ENCODE peak calls at places on chromosomes 7 and 10, in eight cellular contexts. One of them, this sample, is unnamed.

GRCh38 chr10:36351159-36351558 is 709.1 kb upstream of the FZD8 start:
- DNase-seq in heart left ventricle: no peak
- DNase-seq in KBM-7: no peak
- DNase-seq in activated naive CD8-positive, alpha-beta T cell treated with anti-CD3 and anti-CD28 coated beads, Interleukin-2, amount 10 ng/mL, durations not matched to agents 7 days and 5 days: no peak
- DNase-seq in DMS79: no peak
- DNase-seq in hippocampal formation: no peak
- DNase-seq in A172: no peak
- DNase-seq in mesenchymal stem cell: no peak
- DNase-seq in this sample: no peak

GRCh38 chr10:5932345-5932744 is 42.3 kb downstream of the FBH1 start:
- DNase-seq in activated naive CD8-positive, alpha-beta T cell treated with anti-CD3 and anti-CD28 coated beads, Interleukin-2, amount 10 ng/mL, durations not matched to agents 7 days and 5 days: no peak
- DNase-seq in A172: no peak
- DNase-seq in mesenchymal stem cell: peak
- DNase-seq in KBM-7: no peak
- DNase-seq in DMS79: no peak
- DNase-seq in heart left ventricle: no peak
- DNase-seq in hippocampal formation: no peak
- DNase-seq in this sample: no peak

GRCh38 chr7:26658698-26659084 is 205.7 kb downstream of the SKAP2 start:
- DNase-seq in heart left ventricle: no peak
- DNase-seq in DMS79: no peak
- DNase-seq in activated naive CD8-positive, alpha-beta T cell treated with anti-CD3 and anti-CD28 coated beads, Interleukin-2, amount 10 ng/mL, durations not matched to agents 7 days and 5 days: no peak
- DNase-seq in hippocampal formation: no peak
- DNase-seq in mesenchymal stem cell: no peak
- DNase-seq in A172: no peak
- DNase-seq in KBM-7: no peak
- DNase-seq in this sample: no peak

GRCh38 chr10:62755662-62756653 is 48.6 kb upstream of the ADO start:
- DNase-seq in KBM-7: peak
- DNase-seq in mesenchymal stem cell: no peak
- DNase-seq in DMS79: no peak
- DNase-seq in hippocampal formation: no peak
- DNase-seq in heart left ventricle: no peak
- DNase-seq in activated naive CD8-positive, alpha-beta T cell treated with anti-CD3 and anti-CD28 coated beads, Interleukin-2, amount 10 ng/mL, durations not matched to agents 7 days and 5 days: no peak
- DNase-seq in A172: no peak
- DNase-seq in this sample: no peak

GRCh38 chr10:43386549-43386948 is 15.1 kb downstream of the FXYD4 start:
- DNase-seq in activated naive CD8-positive, alpha-beta T cell treated with anti-CD3 and anti-CD28 coated beads, Interleukin-2, amount 10 ng/mL, durations not matched to agents 7 days and 5 days: no peak
- DNase-seq in hippocampal formation: no peak
- DNase-seq in DMS79: no peak
- DNase-seq in A172: no peak
- DNase-seq in mesenchymal stem cell: no peak
- DNase-seq in heart left ventricle: no peak
- DNase-seq in KBM-7: no peak
- DNase-seq in this sample: no peak

GRCh38 chr10:10477859-10478258 is 539.8 kb upstream of the CELF2 start:
- DNase-seq in heart left ventricle: no peak
- DNase-seq in mesenchymal stem cell: peak
- DNase-seq in KBM-7: no peak
- DNase-seq in activated naive CD8-positive, alpha-beta T cell treated with anti-CD3 and anti-CD28 coated beads, Interleukin-2, amount 10 ng/mL, durations not matched to agents 7 days and 5 days: no peak
- DNase-seq in hippocampal formation: no peak
- DNase-seq in A172: no peak
- DNase-seq in DMS79: no peak
- DNase-seq in this sample: no peak

GRCh38 chr10:54262726-54263125 is 538.3 kb downstream of the PCDH15 start:
- DNase-seq in heart left ventricle: no peak
- DNase-seq in mesenchymal stem cell: no peak
- DNase-seq in activated naive CD8-positive, alpha-beta T cell treated with anti-CD3 and anti-CD28 coated beads, Interleukin-2, amount 10 ng/mL, durations not matched to agents 7 days and 5 days: no peak
- DNase-seq in A172: no peak
- DNase-seq in hippocampal formation: no peak
- DNase-seq in KBM-7: no peak
- DNase-seq in DMS79: no peak
- DNase-seq in this sample: no peak

GRCh38 chr7:70266186-70266585 is 667.9 kb downstream of the AUTS2 start:
- DNase-seq in heart left ventricle: no peak
- DNase-seq in hippocampal formation: no peak
- DNase-seq in KBM-7: no peak
- DNase-seq in activated naive CD8-positive, alpha-beta T cell treated with anti-CD3 and anti-CD28 coated beads, Interleukin-2, amount 10 ng/mL, durations not matched to agents 7 days and 5 days: no peak
- DNase-seq in A172: no peak
- DNase-seq in DMS79: no peak
- DNase-seq in mesenchymal stem cell: no peak
- DNase-seq in this sample: no peak

GRCh38 chr7:116433246-116433645 is 66.3 kb upstream of the CAV2 start:
- DNase-seq in hippocampal formation: no peak
- DNase-seq in KBM-7: no peak
- DNase-seq in heart left ventricle: no peak
- DNase-seq in activated naive CD8-positive, alpha-beta T cell treated with anti-CD3 and anti-CD28 coated beads, Interleukin-2, amount 10 ng/mL, durations not matched to agents 7 days and 5 days: no peak
- DNase-seq in A172: no peak
- DNase-seq in mesenchymal stem cell: no peak
- DNase-seq in DMS79: no peak
- DNase-seq in this sample: peak

GRCh38 chr7:41445951-41446350 is 256.9 kb downstream of the INHBA start:
- DNase-seq in KBM-7: no peak
- DNase-seq in mesenchymal stem cell: no peak
- DNase-seq in DMS79: no peak
- DNase-seq in A172: no peak
- DNase-seq in activated naive CD8-positive, alpha-beta T cell treated with anti-CD3 and anti-CD28 coated beads, Interleukin-2, amount 10 ng/mL, durations not matched to agents 7 days and 5 days: no peak
- DNase-seq in heart left ventricle: no peak
- DNase-seq in hippocampal formation: peak
- DNase-seq in this sample: no peak

GRCh38 chr7:101255841-101256240 is 11.0 kb upstream of the FIS1 start:
- DNase-seq in heart left ventricle: no peak
- DNase-seq in KBM-7: no peak
- DNase-seq in A172: no peak
- DNase-seq in hippocampal formation: no peak
- DNase-seq in activated naive CD8-positive, alpha-beta T cell treated with anti-CD3 and anti-CD28 coated beads, Interleukin-2, amount 10 ng/mL, durations not matched to agents 7 days and 5 days: no peak
- DNase-seq in DMS79: no peak
- DNase-seq in mesenchymal stem cell: peak
- DNase-seq in this sample: peak

GRCh38 chr10:109762556-109762955 is 160.8 kb downstream of the XPNPEP1 start:
- DNase-seq in hippocampal formation: no peak
- DNase-seq in heart left ventricle: no peak
- DNase-seq in DMS79: no peak
- DNase-seq in KBM-7: no peak
- DNase-seq in mesenchymal stem cell: no peak
- DNase-seq in activated naive CD8-positive, alpha-beta T cell treated with anti-CD3 and anti-CD28 coated beads, Interleukin-2, amount 10 ng/mL, durations not matched to agents 7 days and 5 days: no peak
- DNase-seq in A172: no peak
- DNase-seq in this sample: no peak

GRCh38 chr10:9786576-9786975 is 1231.1 kb upstream of the CELF2 start:
- DNase-seq in A172: peak
- DNase-seq in KBM-7: no peak
- DNase-seq in heart left ventricle: no peak
- DNase-seq in activated naive CD8-positive, alpha-beta T cell treated with anti-CD3 and anti-CD28 coated beads, Interleukin-2, amount 10 ng/mL, durations not matched to agents 7 days and 5 days: no peak
- DNase-seq in mesenchymal stem cell: peak
- DNase-seq in DMS79: no peak
- DNase-seq in hippocampal formation: no peak
- DNase-seq in this sample: peak

GRCh38 chr10:47288916-47289495 is 11.0 kb upstream of the GDF10 start:
- DNase-seq in mesenchymal stem cell: no peak
- DNase-seq in KBM-7: no peak
- DNase-seq in A172: no peak
- DNase-seq in heart left ventricle: no peak
- DNase-seq in hippocampal formation: no peak
- DNase-seq in activated naive CD8-positive, alpha-beta T cell treated with anti-CD3 and anti-CD28 coated beads, Interleukin-2, amount 10 ng/mL, durations not matched to agents 7 days and 5 days: no peak
- DNase-seq in DMS79: no peak
- DNase-seq in this sample: no peak

GRCh38 chr7:147298611-147299043 is 1182.0 kb downstream of the CNTNAP2 start:
- DNase-seq in activated naive CD8-positive, alpha-beta T cell treated with anti-CD3 and anti-CD28 coated beads, Interleukin-2, amount 10 ng/mL, durations not matched to agents 7 days and 5 days: no peak
- DNase-seq in hippocampal formation: no peak
- DNase-seq in DMS79: peak
- DNase-seq in heart left ventricle: no peak
- DNase-seq in KBM-7: no peak
- DNase-seq in mesenchymal stem cell: peak
- DNase-seq in A172: peak
- DNase-seq in this sample: no peak

GRCh38 chr7:70104243-70104642 is 506.0 kb downstream of the AUTS2 start:
- DNase-seq in mesenchymal stem cell: no peak
- DNase-seq in A172: no peak
- DNase-seq in hippocampal formation: no peak
- DNase-seq in activated naive CD8-positive, alpha-beta T cell treated with anti-CD3 and anti-CD28 coated beads, Interleukin-2, amount 10 ng/mL, durations not matched to agents 7 days and 5 days: no peak
- DNase-seq in KBM-7: no peak
- DNase-seq in DMS79: no peak
- DNase-seq in heart left ventricle: no peak
- DNase-seq in this sample: no peak

GRCh38 chr10:103818110-103818509 is 37.3 kb downstream of the SH3PXD2A start:
- DNase-seq in KBM-7: no peak
- DNase-seq in hippocampal formation: no peak
- DNase-seq in A172: no peak
- DNase-seq in heart left ventricle: no peak
- DNase-seq in DMS79: no peak
- DNase-seq in mesenchymal stem cell: no peak
- DNase-seq in activated naive CD8-positive, alpha-beta T cell treated with anti-CD3 and anti-CD28 coated beads, Interleukin-2, amount 10 ng/mL, durations not matched to agents 7 days and 5 days: no peak
- DNase-seq in this sample: no peak

GRCh38 chr7:149043936-149044335 is 15.6 kb upstream of the PDIA4 start:
- DNase-seq in heart left ventricle: no peak
- DNase-seq in KBM-7: no peak
- DNase-seq in A172: no peak
- DNase-seq in activated naive CD8-positive, alpha-beta T cell treated with anti-CD3 and anti-CD28 coated beads, Interleukin-2, amount 10 ng/mL, durations not matched to agents 7 days and 5 days: no peak
- DNase-seq in hippocampal formation: no peak
- DNase-seq in mesenchymal stem cell: no peak
- DNase-seq in DMS79: no peak
- DNase-seq in this sample: no peak

GRCh38 chr10:114632869-114633715 is 25.0 kb downstream of the ABLIM1 start:
- DNase-seq in DMS79: no peak
- DNase-seq in activated naive CD8-positive, alpha-beta T cell treated with anti-CD3 and anti-CD28 coated beads, Interleukin-2, amount 10 ng/mL, durations not matched to agents 7 days and 5 days: no peak
- DNase-seq in hippocampal formation: no peak
- DNase-seq in heart left ventricle: no peak
- DNase-seq in KBM-7: no peak
- DNase-seq in mesenchymal stem cell: peak
- DNase-seq in A172: peak
- DNase-seq in this sample: peak

GRCh38 chr10:72043016-72043834 is 45.1 kb downstream of the SPOCK2 start:
- DNase-seq in DMS79: no peak
- DNase-seq in mesenchymal stem cell: no peak
- DNase-seq in A172: no peak
- DNase-seq in heart left ventricle: no peak
- DNase-seq in activated naive CD8-positive, alpha-beta T cell treated with anti-CD3 and anti-CD28 coated beads, Interleukin-2, amount 10 ng/mL, durations not matched to agents 7 days and 5 days: no peak
- DNase-seq in hippocampal formation: no peak
- DNase-seq in KBM-7: no peak
- DNase-seq in this sample: no peak

GRCh38 chr7:33190688-33191304 is 61.4 kb downstream of the BBS9 start:
- DNase-seq in A172: no peak
- DNase-seq in DMS79: no peak
- DNase-seq in hippocampal formation: no peak
- DNase-seq in KBM-7: no peak
- DNase-seq in activated naive CD8-positive, alpha-beta T cell treated with anti-CD3 and anti-CD28 coated beads, Interleukin-2, amount 10 ng/mL, durations not matched to agents 7 days and 5 days: no peak
- DNase-seq in mesenchymal stem cell: no peak
- DNase-seq in heart left ventricle: no peak
- DNase-seq in this sample: no peak

GRCh38 chr10:28087675-28088351 is 88.9 kb upstream of the ODAD2 start:
- DNase-seq in hippocampal formation: no peak
- DNase-seq in activated naive CD8-positive, alpha-beta T cell treated with anti-CD3 and anti-CD28 coated beads, Interleukin-2, amount 10 ng/mL, durations not matched to agents 7 days and 5 days: no peak
- DNase-seq in heart left ventricle: no peak
- DNase-seq in mesenchymal stem cell: peak
- DNase-seq in KBM-7: no peak
- DNase-seq in DMS79: no peak
- DNase-seq in A172: peak
- DNase-seq in this sample: peak

GRCh38 chr10:3622845-3623621 is 162.0 kb downstream of the KLF6 start:
- DNase-seq in mesenchymal stem cell: peak
- DNase-seq in activated naive CD8-positive, alpha-beta T cell treated with anti-CD3 and anti-CD28 coated beads, Interleukin-2, amount 10 ng/mL, durations not matched to agents 7 days and 5 days: no peak
- DNase-seq in DMS79: no peak
- DNase-seq in KBM-7: no peak
- DNase-seq in A172: peak
- DNase-seq in heart left ventricle: no peak
- DNase-seq in hippocampal formation: no peak
- DNase-seq in this sample: peak

GRCh38 chr10:11522821-11523245 is 88.6 kb downstream of the USP6NL start:
- DNase-seq in heart left ventricle: no peak
- DNase-seq in hippocampal formation: no peak
- DNase-seq in KBM-7: no peak
- DNase-seq in A172: no peak
- DNase-seq in mesenchymal stem cell: no peak
- DNase-seq in DMS79: no peak
- DNase-seq in activated naive CD8-positive, alpha-beta T cell treated with anti-CD3 and anti-CD28 coated beads, Interleukin-2, amount 10 ng/mL, durations not matched to agents 7 days and 5 days: no peak
- DNase-seq in this sample: no peak

GRCh38 chr7:83478601-83479000 is 170.3 kb downstream of the SEMA3E start:
- DNase-seq in activated naive CD8-positive, alpha-beta T cell treated with anti-CD3 and anti-CD28 coated beads, Interleukin-2, amount 10 ng/mL, durations not matched to agents 7 days and 5 days: no peak
- DNase-seq in DMS79: no peak
- DNase-seq in hippocampal formation: no peak
- DNase-seq in heart left ventricle: no peak
- DNase-seq in KBM-7: no peak
- DNase-seq in A172: no peak
- DNase-seq in mesenchymal stem cell: no peak
- DNase-seq in this sample: no peak

GRCh38 chr10:33571616-33572015 is 237.1 kb upstream of the NRP1 start:
- DNase-seq in DMS79: no peak
- DNase-seq in mesenchymal stem cell: no peak
- DNase-seq in heart left ventricle: no peak
- DNase-seq in hippocampal formation: no peak
- DNase-seq in KBM-7: no peak
- DNase-seq in A172: peak
- DNase-seq in activated naive CD8-positive, alpha-beta T cell treated with anti-CD3 and anti-CD28 coated beads, Interleukin-2, amount 10 ng/mL, durations not matched to agents 7 days and 5 days: no peak
- DNase-seq in this sample: peak

GRCh38 chr7:100162874-100163533 is 4.5 kb upstream of the TRAPPC14 start:
- DNase-seq in mesenchymal stem cell: no peak
- DNase-seq in KBM-7: no peak
- DNase-seq in DMS79: peak
- DNase-seq in A172: peak
- DNase-seq in hippocampal formation: no peak
- DNase-seq in heart left ventricle: no peak
- DNase-seq in activated naive CD8-positive, alpha-beta T cell treated with anti-CD3 and anti-CD28 coated beads, Interleukin-2, amount 10 ng/mL, durations not matched to agents 7 days and 5 days: no peak
- DNase-seq in this sample: peak

GRCh38 chr7:127598318-127598717 is 4.8 kb downstream of the FSCN3 start:
- DNase-seq in heart left ventricle: no peak
- DNase-seq in DMS79: no peak
- DNase-seq in hippocampal formation: no peak
- DNase-seq in activated naive CD8-positive, alpha-beta T cell treated with anti-CD3 and anti-CD28 coated beads, Interleukin-2, amount 10 ng/mL, durations not matched to agents 7 days and 5 days: no peak
- DNase-seq in mesenchymal stem cell: no peak
- DNase-seq in A172: no peak
- DNase-seq in KBM-7: no peak
- DNase-seq in this sample: peak

GRCh38 chr7:39979406-39980073 is 29.5 kb downstream of the CDK13 start:
- DNase-seq in activated naive CD8-positive, alpha-beta T cell treated with anti-CD3 and anti-CD28 coated beads, Interleukin-2, amount 10 ng/mL, durations not matched to agents 7 days and 5 days: no peak
- DNase-seq in DMS79: no peak
- DNase-seq in KBM-7: no peak
- DNase-seq in A172: no peak
- DNase-seq in mesenchymal stem cell: no peak
- DNase-seq in hippocampal formation: no peak
- DNase-seq in heart left ventricle: no peak
- DNase-seq in this sample: no peak

GRCh38 chr10:132429281-132430230 is 32.6 kb downstream of the PWWP2B start:
- DNase-seq in mesenchymal stem cell: no peak
- DNase-seq in DMS79: peak
- DNase-seq in KBM-7: no peak
- DNase-seq in A172: no peak
- DNase-seq in activated naive CD8-positive, alpha-beta T cell treated with anti-CD3 and anti-CD28 coated beads, Interleukin-2, amount 10 ng/mL, durations not matched to agents 7 days and 5 days: no peak
- DNase-seq in heart left ventricle: peak
- DNase-seq in hippocampal formation: no peak
- DNase-seq in this sample: no peak

GRCh38 chr7:2640858-2641257 is 9.1 kb downstream of the TTYH3 start:
- DNase-seq in hippocampal formation: no peak
- DNase-seq in A172: peak
- DNase-seq in activated naive CD8-positive, alpha-beta T cell treated with anti-CD3 and anti-CD28 coated beads, Interleukin-2, amount 10 ng/mL, durations not matched to agents 7 days and 5 days: no peak
- DNase-seq in mesenchymal stem cell: no peak
- DNase-seq in DMS79: no peak
- DNase-seq in heart left ventricle: peak
- DNase-seq in KBM-7: no peak
- DNase-seq in this sample: peak

GRCh38 chr10:126042354-126042753 is 146.0 kb downstream of the FANK1 start:
- DNase-seq in hippocampal formation: no peak
- DNase-seq in DMS79: no peak
- DNase-seq in activated naive CD8-positive, alpha-beta T cell treated with anti-CD3 and anti-CD28 coated beads, Interleukin-2, amount 10 ng/mL, durations not matched to agents 7 days and 5 days: no peak
- DNase-seq in heart left ventricle: no peak
- DNase-seq in KBM-7: no peak
- DNase-seq in mesenchymal stem cell: no peak
- DNase-seq in A172: no peak
- DNase-seq in this sample: no peak

GRCh38 chr10:21715531-21716195 is 181.6 kb downstream of the MLLT10 start:
- DNase-seq in activated naive CD8-positive, alpha-beta T cell treated with anti-CD3 and anti-CD28 coated beads, Interleukin-2, amount 10 ng/mL, durations not matched to agents 7 days and 5 days: no peak
- DNase-seq in DMS79: no peak
- DNase-seq in KBM-7: no peak
- DNase-seq in A172: peak
- DNase-seq in hippocampal formation: no peak
- DNase-seq in mesenchymal stem cell: peak
- DNase-seq in heart left ventricle: no peak
- DNase-seq in this sample: peak